ENCODE peak calls at places on chromosomes 11 and 22, in six cellular contexts. C is HEK293T, S is dorsolateral prefrontal cortex, A is AG04450, N is tibial nerve, J is cardiac muscle cell. M is an unnamed sample.

GRCh38 chr11:16505481-16505880 is 149.1 kb upstream of the SOX6 start:
- DNase-seq in A (no peak), N (no peak), C (no peak), J (no peak), S (no peak), M (no peak)

GRCh38 chr11:35555238-35555887 is 29.9 kb upstream of the PAMR1 start:
- DNase-seq in S (no peak), A (no peak), C (no peak), J (no peak), N (no peak), M (no peak)

GRCh38 chr11:61890536-61891330 is 612 bp downstream of the FADS3 start:
- DNase-seq in J (peak), A (no peak), S (no peak), C (no peak), N (no peak), M (peak)

GRCh38 chr11:128764617-128765095 is 70.8 kb downstream of the FLI1 start:
- DNase-seq in N (no peak), C (no peak), A (no peak), J (no peak), S (no peak), M (no peak)

GRCh38 chr11:69484427-69485259 is 3.2 kb downstream of the LINC01488 start:
- DNase-seq in C (no peak), J (no peak), S (no peak), A (no peak), N (no peak), M (no peak)

GRCh38 chr11:85827768-85828639 is 17.1 kb upstream of the SYTL2 start:
- DNase-seq in J (peak), C (no peak), S (no peak), N (no peak), A (peak), M (peak)

GRCh38 chr22:48477031-48477721 is 1350.5 kb downstream of the BRD1 start:
- DNase-seq in S (peak), A (no peak), J (no peak), N (peak), C (no peak), M (no peak)

GRCh38 chr22:31695423-31695822 is 33.4 kb upstream of the PISD start:
- DNase-seq in N (no peak), A (no peak), S (no peak), J (peak), C (no peak), M (no peak)

GRCh38 chr11:77166021-77166420 is 38.0 kb downstream of the MYO7A start:
- DNase-seq in S (no peak), C (no peak), A (no peak), N (no peak), J (no peak), M (no peak)

GRCh38 chr11:16956538-16957153 is 57.6 kb downstream of the PLEKHA7 start:
- DNase-seq in C (no peak), J (no peak), N (no peak), A (no peak), S (no peak), M (no peak)

GRCh38 chr11:73344191-73344607 is 32.0 kb upstream of the RELT start:
- DNase-seq in J (no peak), A (no peak), S (peak), C (no peak), N (no peak), M (no peak)

GRCh38 chr11:106076421-106076922 is 675 bp downstream of the KBTBD3 start:
- DNase-seq in A (no peak), S (peak), C (peak), J (no peak), N (peak), M (no peak)

GRCh38 chr11:70603756-70604211 is 205.5 kb downstream of the CTTN start:
- DNase-seq in C (no peak), J (no peak), S (no peak), A (no peak), N (no peak), M (no peak)

GRCh38 chr11:11463397-11463796 is 110.3 kb upstream of the CSNK2A3 start:
- DNase-seq in C (peak), N (no peak), A (no peak), S (no peak), J (no peak), M (no peak)

GRCh38 chr11:121095561-121095960 is 5.5 kb upstream of the TECTA start:
- DNase-seq in S (no peak), C (no peak), A (no peak), N (no peak), J (no peak), M (no peak)

GRCh38 chr11:67349036-67349435 is 4.3 kb downstream of the POLD4 start:
- DNase-seq in N (no peak), A (no peak), J (no peak), S (no peak), C (no peak), M (no peak)